ENCODE peak calls at places on chromosomes 16 and 17, in six cellular contexts. L, B, O, K, M and H are unnamed samples.

GRCh38 chr16:13560151-13560550 is 359.8 kb upstream of the ERCC4 start:
- DNase-seq in L (no peak), B (no peak), O (no peak), K (no peak), M (no peak), H (no peak)

GRCh38 chr16:3187798-3188674 is at the start of gene OR1F1:
- DNase-seq in L (peak), B (peak), O (no peak), K (no peak), M (peak), H (no peak)

GRCh38 chr17:39591958-39592954 is 15.5 kb downstream of the NEUROD2 start:
- DNase-seq in L (peak), B (no peak), O (peak), K (no peak), M (no peak), H (no peak)

GRCh38 chr16:82736161-82736697 is 109.5 kb downstream of the CDH13 start:
- DNase-seq in L (no peak), B (no peak), O (no peak), K (no peak), M (no peak), H (no peak)

GRCh38 chr16:50295541-50296132 is 29.3 kb downstream of the ADCY7 start:
- DNase-seq in L (no peak), B (no peak), O (no peak), K (no peak), M (no peak), H (no peak)

GRCh38 chr17:54426287-54426886 is 474.3 kb upstream of the TOM1L1 start:
- DNase-seq in L (no peak), B (no peak), O (no peak), K (no peak), M (no peak), H (no peak)

GRCh38 chr16:15788846-15789239 is 68.0 kb downstream of the MYH11 start:
- DNase-seq in L (no peak), B (no peak), O (no peak), K (no peak), M (no peak), H (no peak)

GRCh38 chr16:11692171-11692570 is 23.9 kb downstream of the SNN start:
- DNase-seq in L (no peak), B (no peak), O (no peak), K (no peak), M (no peak), H (no peak)

GRCh38 chr17:34769049-34769448 is 189.7 kb downstream of the TMEM132E start:
- DNase-seq in L (no peak), B (no peak), O (no peak), K (no peak), M (no peak), H (no peak)

GRCh38 chr16:82082543-82083244 is 47.6 kb downstream of the HSD17B2 start:
- DNase-seq in L (peak), B (no peak), O (no peak), K (no peak), M (no peak), H (no peak)

GRCh38 chr17:39757931-39758873 is 20.5 kb downstream of the GRB7 start:
- DNase-seq in L (no peak), B (peak), O (no peak), K (no peak), M (no peak), H (no peak)

GRCh38 chr17:36980281-36980761 is 31.6 kb downstream of the AATF start:
- DNase-seq in L (peak), B (no peak), O (no peak), K (no peak), M (no peak), H (peak)

GRCh38 chr16:23679274-23679985 is 741 bp downstream of the PLK1 start:
- DNase-seq in L (peak), B (no peak), O (no peak), K (no peak), M (no peak), H (no peak)

GRCh38 chr16:57039148-57039812 is 49.9 kb downstream of the NLRC5 start:
- DNase-seq in L (peak), B (no peak), O (no peak), K (no peak), M (peak), H (peak)

GRCh38 chr16:59116744-59117143 is 382.6 kb upstream of the GOT2 start:
- DNase-seq in L (no peak), B (no peak), O (no peak), K (no peak), M (no peak), H (no peak)

GRCh38 chr17:83151056-83151441 is 71.6 kb downstream of the METRNL start:
- DNase-seq in L (no peak), B (no peak), O (peak), K (no peak), M (no peak), H (no peak)

GRCh38 chr17:78040561-78041400 is 82.3 kb downstream of the TNRC6C start:
- DNase-seq in L (peak), B (peak), O (peak), K (peak), M (peak), H (no peak)

GRCh38 chr17:42378597-42379594 is 9.3 kb downstream of the STAT3 start:
- DNase-seq in L (peak), B (no peak), O (no peak), K (no peak), M (peak), H (no peak)

GRCh38 chr17:81489012-81489968 is 23.3 kb downstream of the ACTG1 start:
- DNase-seq in L (no peak), B (no peak), O (no peak), K (no peak), M (no peak), H (no peak)

GRCh38 chr16:75308011-75308410 is 56.6 kb upstream of the BCAR1 start:
- DNase-seq in L (no peak), B (no peak), O (no peak), K (no peak), M (no peak), H (no peak)

GRCh38 chr16:10765772-10766171 is 22.1 kb downstream of the NUBP1 start:
- DNase-seq in L (no peak), B (no peak), O (no peak), K (no peak), M (no peak), H (no peak)

GRCh38 chr17:29982991-29983390 is 41.6 kb downstream of the EFCAB5 start:
- DNase-seq in L (peak), B (no peak), O (no peak), K (no peak), M (no peak), H (no peak)

GRCh38 chr17:55577687-55578086 is 66.4 kb upstream of the SMIM36 start:
- DNase-seq in L (peak), B (no peak), O (no peak), K (no peak), M (peak), H (no peak)

GRCh38 chr16:30741461-30741914 is 6.7 kb upstream of the PHKG2 start:
- DNase-seq in L (peak), B (no peak), O (no peak), K (no peak), M (no peak), H (peak)
- H3K27ac ChIP-seq in L (peak), B (no peak), O (peak), K (no peak), M (no peak), H (peak)

GRCh38 chr17:32588135-32588534 is 101.3 kb downstream of the CDK5R1 start:
- DNase-seq in L (no peak), B (no peak), O (no peak), K (no peak), M (no peak), H (no peak)

GRCh38 chr17:32588982-32589381 is 102.2 kb downstream of the CDK5R1 start:
- DNase-seq in L (no peak), B (no peak), O (no peak), K (no peak), M (no peak), H (no peak)

GRCh38 chr17:32584792-32585191 is 98.0 kb downstream of the CDK5R1 start:
- DNase-seq in L (no peak), B (no peak), O (no peak), K (no peak), M (no peak), H (no peak)

GRCh38 chr17:32583053-32583452 is 96.3 kb downstream of the CDK5R1 start:
- DNase-seq in L (no peak), B (no peak), O (no peak), K (no peak), M (no peak), H (no peak)

GRCh38 chr17:32586666-32587065 is 99.9 kb downstream of the CDK5R1 start:
- DNase-seq in L (no peak), B (no peak), O (no peak), K (no peak), M (no peak), H (no peak)
- H3K27ac ChIP-seq in L (no peak), B (no peak), O (no peak), K (no peak), M (no peak), H (no peak)

GRCh38 chr17:28547623-28548416 is 4.6 kb downstream of the UNC119 start:
- DNase-seq in L (peak), B (peak), O (peak), K (peak), M (peak), H (no peak)
- H3K27ac ChIP-seq in L (no peak), B (peak), O (peak), K (peak), M (no peak), H (no peak)

GRCh38 chr17:75079023-75079373 is 8.8 kb upstream of the SLC16A5 start:
- DNase-seq in L (no peak), B (no peak), O (no peak), K (no peak), M (no peak), H (no peak)

GRCh38 chr17:75078097-75079022 is 9.4 kb upstream of the SLC16A5 start:
- DNase-seq in L (peak), B (no peak), O (no peak), K (no peak), M (no peak), H (peak)

GRCh38 chr17:75075597-75076253 is 12.0 kb upstream of the SLC16A5 start:
- DNase-seq in L (no peak), B (no peak), O (no peak), K (no peak), M (no peak), H (no peak)

GRCh38 chr17:75077072-75077489 is 10.7 kb upstream of the SLC16A5 start:
- DNase-seq in L (no peak), B (no peak), O (no peak), K (no peak), M (no peak), H (no peak)

DNA sequence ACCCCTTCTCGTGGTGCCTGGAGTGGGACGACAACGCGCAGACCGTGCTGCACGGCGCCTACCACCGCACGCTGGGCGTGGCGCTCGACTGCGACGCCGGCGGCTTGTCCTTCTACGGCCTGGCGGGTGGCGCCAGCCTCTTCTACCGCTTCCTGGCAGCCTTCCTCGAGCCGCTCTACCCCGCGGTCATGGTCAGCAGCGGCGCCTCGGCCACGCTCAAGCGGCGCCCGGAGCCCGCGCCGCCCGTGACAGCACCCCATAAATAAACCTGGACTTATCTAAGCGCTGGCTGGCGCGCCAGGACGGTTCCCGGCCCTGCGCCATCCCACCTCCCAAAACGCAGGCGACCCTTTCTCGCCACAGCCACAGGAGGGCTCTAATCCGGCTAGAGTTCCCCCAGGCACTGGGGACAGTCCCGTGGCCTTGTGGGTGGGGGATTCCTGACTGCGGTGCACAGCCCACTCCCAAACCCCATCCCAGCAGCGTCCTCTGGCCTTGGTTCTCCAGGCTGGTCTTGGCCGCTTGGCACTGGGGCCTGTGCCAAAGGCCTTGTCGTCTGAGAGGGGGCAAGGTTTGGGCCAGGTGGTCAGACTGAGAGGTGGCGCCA is 10.2 kb upstream of the SLC16A5 start:
- DNase-seq in L (no peak), B (no peak), O (no peak), K (no peak), M (peak), H (no peak)
- H3K27ac ChIP-seq in L (no peak), B (peak), O (peak), K (peak), M (no peak), H (no peak)

GRCh38 chr17:32722733-32723132 is 154.2 kb downstream of the MYO1D start:
- DNase-seq in L (no peak), B (no peak), O (no peak), K (no peak), M (no peak), H (no peak)

GRCh38 chr17:32719702-32720101 is 157.2 kb downstream of the MYO1D start:
- DNase-seq in L (no peak), B (no peak), O (no peak), K (no peak), M (no peak), H (no peak)

GRCh38 chr17:32723310-32723955 is 153.5 kb downstream of the MYO1D start:
- DNase-seq in L (peak), B (no peak), O (no peak), K (no peak), M (no peak), H (no peak)

GRCh38 chr17:32725697-32726096 is 151.2 kb downstream of the MYO1D start:
- DNase-seq in L (no peak), B (no peak), O (no peak), K (no peak), M (no peak), H (no peak)

GRCh38 chr17:32720671-32721070 is 156.3 kb downstream of the MYO1D start:
- DNase-seq in L (no peak), B (no peak), O (no peak), K (no peak), M (no peak), H (no peak)
- H3K27ac ChIP-seq in L (no peak), B (no peak), O (no peak), K (no peak), M (no peak), H (no peak)

GRCh38 chr16:9434659-9435058 is 343.2 kb downstream of the HAPSTR1 start:
- DNase-seq in L (no peak), B (no peak), O (no peak), K (no peak), M (no peak), H (no peak)
- H3K27ac ChIP-seq in L (no peak), B (no peak), O (no peak), K (no peak), M (no peak), H (no peak)